ENCODE peak calls at places on chromosomes 12 and 14, in four cellular contexts. G is A549, S is right lobe of liver, C is left lung. Y is an unnamed sample.
A peak's percentile ranks its signal among the peaks of the same experiment; 100 is the strongest.

GRCh38 chr12:104357431-104357952 is 54.0 kb downstream of the EID3 start:
- DNase-seq in C (no peak), S (no peak), G (peak; percentile 68), Y (no peak)

GRCh38 chr12:27525373-27525772 is 1.4 kb downstream of the PPFIBP1 start:
- DNase-seq in G (peak; percentile 44), C (no peak), S (no peak), Y (no peak)

GRCh38 chr12:79998554-79998953 is 63.7 kb upstream of the PPP1R12A start:
- DNase-seq in C (no peak), G (no peak), S (no peak), Y (no peak)

GRCh38 chr12:82981150-82981549 is 294.4 kb downstream of the TMTC2 start:
- DNase-seq in S (no peak), G (no peak), C (no peak), Y (no peak)

GRCh38 chr12:6818246-6819006 is 3.2 kb upstream of the GPR162 start:
- DNase-seq in C (no peak), G (no peak), S (no peak), Y (no peak)

GRCh38 chr12:22588817-22589216 is 36.2 kb upstream of the ETNK1 start:
- DNase-seq in S (no peak), G (peak; percentile 36), C (no peak), Y (no peak)

GRCh38 chr14:92487513-92488133 is 26.0 kb upstream of the RIN3 start:
- DNase-seq in C (no peak), G (no peak), S (no peak), Y (no peak)

GRCh38 chr14:102097441-102098135 is 10.7 kb upstream of the HSP90AA1 start:
- DNase-seq in S (no peak), C (no peak), G (no peak), Y (no peak)

GRCh38 chr12:122362758-122363157 is 59.7 kb downstream of the CLIP1 start:
- DNase-seq in G (no peak), C (no peak), S (no peak), Y (no peak)

GRCh38 chr14:71235865-71236264 is 328.6 kb downstream of the PCNX1 start:
- DNase-seq in C (no peak), G (no peak), S (no peak), Y (no peak)

GRCh38 chr12:31321565-31322228 is 4.3 kb downstream of the SINHCAF start:
- DNase-seq in S (no peak), C (no peak), G (no peak), Y (no peak)

GRCh38 chr12:24661657-24662096 is 287.2 kb downstream of the BCAT1 start:
- DNase-seq in G (no peak), S (peak; percentile 90), C (peak; percentile 86), Y (no peak)

GRCh38 chr12:112381421-112381897 is 772 bp downstream of the HECTD4 start:
- DNase-seq in G (no peak), S (no peak), C (no peak), Y (peak; percentile 66)

GRCh38 chr12:85741051-85741450 is 95.2 kb downstream of the RASSF9 start:
- DNase-seq in S (no peak), G (no peak), C (no peak), Y (no peak)

GRCh38 chr12:51661836-51662235 is 70.8 kb downstream of the SCN8A start:
- DNase-seq in C (no peak), S (no peak), G (no peak), Y (no peak)

GRCh38 chr12:80792861-80793260 is 76.1 kb downstream of the MYF5 start:
- DNase-seq in G (no peak), C (no peak), S (no peak), Y (no peak)

GRCh38 chr14:71004481-71004880 is 97.2 kb downstream of the PCNX1 start:
- DNase-seq in G (no peak), C (no peak), S (no peak), Y (no peak)

GRCh38 chr12:46977976-46978375 is 101.4 kb upstream of the PCED1B start:
- DNase-seq in S (no peak), C (no peak), G (no peak), Y (no peak)

GRCh38 chr14:26598081-26598671 is 343 bp upstream of the NOVA1 start:
- DNase-seq in G (peak; percentile 57), S (peak; percentile 67), C (peak; percentile 80), Y (peak; percentile 75)

GRCh38 chr14:71321556-71322315 is 414.5 kb downstream of the PCNX1 start:
- DNase-seq in C (no peak), G (peak; percentile 19), S (no peak), Y (no peak)

GRCh38 chr12:62744551-62744950 is 190.4 kb downstream of the PPM1H start:
- DNase-seq in G (no peak), C (peak; percentile 86), S (no peak), Y (no peak)

GRCh38 chr14:61466905-61467280 is 145.5 kb downstream of the PRKCH start:
- DNase-seq in S (no peak), C (no peak), G (no peak), Y (no peak)
- H3K4me3 ChIP-seq in S (no peak overlapping the region), C (no peak overlapping the region), G (no peak overlapping the region), Y (no peak overlapping the region)

GRCh38 chr12:13375583-13376413 is 179.3 kb downstream of the EMP1 start:
- DNase-seq in C (no peak), S (peak; percentile 70), G (no peak), Y (no peak)
- H3K4me1 ChIP-seq in C (no peaks in the 10 kb centered on the region), S (peaks cover 11% of the 10 kb centered on the region), G (peaks cover 24% of the 10 kb centered on the region), Y (peaks cover 17% of the 10 kb centered on the region)

DNA sequence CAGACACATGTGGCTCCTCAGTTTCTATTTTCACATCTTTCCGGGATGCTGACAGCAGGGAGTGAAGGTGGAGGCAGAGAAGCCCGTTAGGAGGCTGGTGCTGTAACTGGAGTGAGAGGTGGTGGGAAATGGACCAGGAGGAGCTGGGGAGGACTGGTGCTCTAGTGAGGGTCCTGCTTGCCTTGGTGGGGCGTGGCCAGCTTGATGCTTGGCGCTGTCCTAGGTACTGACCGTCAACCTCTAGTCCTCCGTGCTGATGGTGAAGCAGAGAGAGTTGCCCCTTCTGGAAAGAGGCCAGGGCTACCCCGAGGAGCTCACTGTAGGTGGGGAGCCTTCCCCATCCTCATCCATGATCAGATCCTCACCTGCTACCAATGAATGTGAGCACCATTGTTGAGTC is 1.4 kb downstream of the TRMT61A start:
- DNase-seq in G (no peak), C (no peak), S (no peak), Y (peak; percentile 48)
- H3K4me3 ChIP-seq in G (peak overlapping the region; percentile 100), C (peak overlapping the region; percentile 99), S (no peak overlapping the region), Y (no peak overlapping the region)

GRCh38 chr14:65331652-65332051 is 80.9 kb upstream of the FUT8 start:
- DNase-seq in S (no peak), G (no peak), C (no peak), Y (no peak)
- H3K4me1 ChIP-seq in S (no peaks in the 10 kb centered on the region), G (no peaks in the 10 kb centered on the region), C (peaks cover 26% of the 10 kb centered on the region), Y (peaks cover 26% of the 10 kb centered on the region)

DNA sequence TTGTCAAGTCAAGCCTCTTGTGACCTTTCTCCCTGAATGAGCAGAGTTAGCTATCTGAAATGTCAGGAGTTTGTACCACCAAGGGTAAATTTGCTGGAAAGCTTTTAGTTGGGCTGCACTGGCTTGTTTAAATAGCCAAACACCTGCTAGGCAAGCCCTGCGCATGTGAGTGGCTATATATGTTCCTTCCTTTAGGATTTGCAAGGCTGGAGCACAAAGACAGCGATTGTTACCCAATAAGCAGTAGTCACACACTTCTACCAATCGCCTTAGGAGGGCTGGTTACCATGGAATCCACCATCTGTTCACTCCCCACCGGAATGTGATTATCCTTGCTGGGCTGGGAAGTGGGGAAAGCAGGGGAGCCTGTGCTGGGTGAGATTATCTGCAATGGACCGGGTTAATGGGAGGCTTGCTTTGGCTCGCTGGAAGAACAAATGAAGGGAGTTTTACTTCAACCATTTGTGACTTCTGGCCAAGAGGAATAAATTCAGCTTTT is 102.5 kb downstream of the FGD4 start:
- DNase-seq in S (no peak), G (no peak), C (no peak), Y (peak; percentile 49)
- H3K4me3 ChIP-seq in S (peak overlapping the region; percentile 42), G (no peak overlapping the region), C (no peak overlapping the region), Y (no peak overlapping the region)

DNA sequence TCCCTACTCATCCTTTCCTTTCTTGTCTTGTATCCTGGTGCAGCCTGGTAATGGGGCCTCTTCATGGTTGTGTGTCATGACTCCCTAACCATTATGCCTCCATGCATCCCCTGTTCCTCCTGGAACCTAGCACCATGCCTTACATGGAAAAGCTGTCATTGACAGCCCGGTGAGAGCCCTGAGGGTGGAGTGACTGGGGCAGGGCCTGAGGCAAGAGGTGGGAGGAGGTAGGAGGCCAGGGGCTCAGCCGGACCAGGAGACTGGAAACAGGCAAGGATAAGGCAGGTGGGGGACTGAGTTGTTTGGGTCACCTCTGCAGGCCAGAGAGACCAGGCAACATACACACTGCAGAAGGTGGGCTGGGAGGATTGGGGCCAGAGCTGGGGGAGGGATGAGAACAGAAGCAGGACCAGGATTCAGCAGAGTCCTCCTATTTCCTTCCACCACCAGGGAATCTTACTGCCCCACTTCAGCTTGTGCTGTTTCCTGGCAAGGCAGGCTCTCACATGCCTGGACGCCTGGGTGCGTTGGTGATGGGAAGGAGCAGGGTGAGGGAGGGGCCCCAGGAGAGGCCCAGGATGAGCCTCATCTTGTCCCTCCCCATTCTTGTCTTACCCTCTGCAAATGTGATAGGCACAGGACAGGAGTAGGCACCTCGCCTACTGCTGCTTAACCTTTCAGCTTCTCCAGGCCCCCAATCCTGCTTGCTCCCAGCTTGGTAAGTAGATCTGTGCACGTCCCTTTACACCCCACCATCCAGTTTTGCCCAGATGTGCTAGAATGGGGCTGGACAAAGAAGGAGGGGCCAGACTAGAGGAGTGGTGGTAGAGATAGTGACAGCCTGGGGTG is at the start of gene LTB4R2:
- DNase-seq in G (no peak), C (no peak), S (peak; percentile 53), Y (no peak)
- H3K4me1 ChIP-seq in G (peaks cover 16% of the 10 kb centered on the region), C (peaks cover 74% of the 10 kb centered on the region), S (peaks cover 49% of the 10 kb centered on the region), Y (peaks cover 50% of the 10 kb centered on the region)

GRCh38 chr12:53060064-53060720 is 10.3 kb downstream of the TNS2 start:
- DNase-seq in S (no peak), C (no peak), G (no peak), Y (no peak)
- H3K4me3 ChIP-seq in S (no peak overlapping the region), C (no peak overlapping the region), G (no peak overlapping the region), Y (no peak overlapping the region)

GRCh38 chr12:54052745-54053624 is 650 bp upstream of the HOXC4 start:
- DNase-seq in G (peak; percentile 43), C (no peak), S (no peak), Y (no peak)

GRCh38 chr12:54050479-54050805 is 3.2 kb upstream of the HOXC4 start:
- DNase-seq in G (no peak), C (no peak), S (no peak), Y (no peak)

GRCh38 chr12:54053625-54054441 is at the start of gene HOXC4:
- DNase-seq in C (peak; percentile 73), G (peak; percentile 82), S (no peak), Y (no peak)

GRCh38 chr12:54051081-54051912 is 2.3 kb upstream of the HOXC4 start:
- DNase-seq in S (no peak), C (no peak), G (no peak), Y (no peak)

GRCh38 chr12:54051916-54052744 is 1.5 kb upstream of the HOXC4 start:
- DNase-seq in G (no peak), S (no peak), C (no peak), Y (peak; percentile 55)
- H3K4me1 ChIP-seq in G (peaks cover 17% of the 10 kb centered on the region), S (no peaks in the 10 kb centered on the region), C (peaks cover 6% of the 10 kb centered on the region), Y (peaks cover 4% of the 10 kb centered on the region)

GRCh38 chr12:52952082-52952801 is 3.3 kb downstream of the KRT18 start:
- DNase-seq in C (no peak), G (no peak), S (peak; percentile 72), Y (peak; percentile 78)
- H3K4me3 ChIP-seq in C (peak overlapping the region; percentile 52), G (peak overlapping the region; percentile 91), S (no peak overlapping the region), Y (no peak overlapping the region)

DNA sequence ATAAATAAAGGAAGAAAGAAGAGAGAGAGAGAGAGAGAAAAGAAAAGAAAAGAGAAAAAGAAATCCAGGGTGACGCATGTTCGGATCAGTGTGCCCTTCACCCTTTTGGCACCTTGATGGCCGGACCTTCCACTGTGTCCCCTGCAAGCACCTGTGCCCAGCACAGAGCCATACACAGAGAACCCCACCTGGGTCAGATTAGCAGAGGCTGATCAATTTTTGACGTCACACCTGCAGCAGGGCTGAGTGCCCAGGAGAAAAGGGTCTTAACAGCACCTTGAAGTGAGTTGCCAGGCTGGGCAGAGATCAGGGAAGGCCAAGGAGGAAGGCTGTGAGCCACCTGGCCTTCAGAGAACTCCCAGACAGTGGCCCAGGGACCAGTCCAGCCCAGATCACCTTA is 114.4 kb downstream of the CALM1 start:
- DNase-seq in S (no peak), G (no peak), C (peak; percentile 37), Y (no peak)
- H3K4me1 ChIP-seq in S (no peaks in the 10 kb centered on the region), G (peaks cover 35% of the 10 kb centered on the region), C (peaks cover 17% of the 10 kb centered on the region), Y (peaks cover 36% of the 10 kb centered on the region)